ENCODE peak calls at places on chromosomes 7 and 10, in seven cellular contexts. W, Y, L, O, H, P and T are unnamed samples.

GRCh38 chr7:76220185-76221057 is 18.7 kb downstream of the SRRM3 start:
- DNase-seq in Y (no peak), H (peak), O (no peak), L (no peak), P (no peak), W (no peak), T (no peak)

GRCh38 chr10:72736176-72736795 is 44.3 kb downstream of the MCU start:
- DNase-seq in Y (no peak), P (no peak), L (no peak), O (no peak), W (no peak), H (peak), T (no peak)

GRCh38 chr10:79937256-79937635 is 11.7 kb downstream of the SFTPD start:
- DNase-seq in Y (no peak), O (no peak), P (no peak), L (no peak), H (no peak), W (no peak), T (no peak)

GRCh38 chr7:100167912-100168323 is 499 bp downstream of the GAL3ST4 start:
- DNase-seq in W (no peak), L (no peak), Y (no peak), O (no peak), H (no peak), P (peak), T (no peak)

GRCh38 chr10:70458329-70459060 is 17.0 kb upstream of the NODAL start:
- DNase-seq in P (no peak), Y (no peak), H (peak), L (no peak), O (peak), W (no peak), T (peak)

GRCh38 chr7:17680943-17681351 is 259.3 kb downstream of the SNX13 start:
- DNase-seq in W (no peak), Y (no peak), O (no peak), H (peak), L (no peak), P (peak), T (no peak)

GRCh38 chr7:44700322-44700721 is 48.3 kb upstream of the ZMIZ2 start:
- DNase-seq in L (no peak), H (no peak), Y (no peak), P (no peak), O (no peak), W (no peak), T (no peak)

GRCh38 chr7:44541876-44542610 is 913 bp upstream of the NPC1L1 start:
- DNase-seq in P (no peak), W (no peak), H (no peak), L (no peak), O (no peak), Y (no peak), T (no peak)

GRCh38 chr7:120856621-120857352 is 1.2 kb downstream of the TSPAN12 start:
- DNase-seq in P (peak), W (no peak), O (no peak), H (peak), L (no peak), Y (peak), T (no peak)

GRCh38 chr10:84589526-84590205 is 261.3 kb downstream of the CCSER2 start:
- DNase-seq in H (no peak), Y (no peak), W (no peak), L (no peak), O (no peak), P (no peak), T (peak)

GRCh38 chr10:124465003-124465776 is 3.6 kb downstream of the LHPP start:
- DNase-seq in W (no peak), O (no peak), Y (peak), H (no peak), P (no peak), L (no peak), T (no peak)

GRCh38 chr7:151491859-151492258 is 27.8 kb downstream of the RHEB start:
- DNase-seq in Y (no peak), P (no peak), W (no peak), O (no peak), H (peak), L (no peak), T (no peak)

GRCh38 chr10:100562008-100562672 is 26.4 kb downstream of the HIF1AN start:
- DNase-seq in P (peak), L (peak), O (peak), H (peak), W (peak), Y (peak), T (no peak)

GRCh38 chr10:32141018-32141807 is 85.0 kb upstream of the KIF5B start:
- DNase-seq in H (peak), O (no peak), L (no peak), P (no peak), Y (no peak), W (no peak), T (no peak)

GRCh38 chr7:98877146-98877545 is 1.2 kb upstream of the TRRAP start:
- DNase-seq in P (no peak), W (no peak), Y (no peak), O (no peak), H (no peak), L (no peak), T (no peak)

GRCh38 chr10:71998119-71998839 is 34.1 kb downstream of the CHST3 start:
- DNase-seq in O (no peak), W (no peak), L (no peak), Y (no peak), H (no peak), P (no peak), T (no peak)

GRCh38 chr7:131385039-131385605 is 57.4 kb downstream of the MKLN1 start:
- DNase-seq in L (no peak), O (no peak), P (no peak), Y (no peak), W (no peak), H (peak), T (no peak)